ENCODE peak calls at places on chromosomes 7 and 10, in four cellular contexts. M, L, H and S are unnamed samples.

GRCh38 chr10:18157909-18158308 is 17.7 kb downstream of the CACNB2 start:
- DNase-seq in L (no peak), H (peak; percentile 86), M (peak; percentile 75), S (no peak)

GRCh38 chr7:47327306-47327697 is 254.6 kb downstream of the TNS3 start:
- DNase-seq in M (peak; percentile 46), H (peak; percentile 61), L (no peak), S (no peak)

GRCh38 chr7:29565982-29566746 is 2.5 kb downstream of the PRR15 start:
- DNase-seq in L (no peak), M (peak; percentile 47), H (peak; percentile 54), S (no peak)

GRCh38 chr7:66664590-66665293 is 36.1 kb downstream of the KCTD7 start:
- DNase-seq in H (no peak), M (no peak), L (no peak), S (no peak)

GRCh38 chr7:45176886-45177731 is 19.5 kb downstream of the RAMP3 start:
- DNase-seq in L (no peak), M (no peak), H (no peak), S (no peak)

GRCh38 chr7:47418910-47419309 is 163.0 kb downstream of the TNS3 start:
- DNase-seq in H (peak; percentile 78), L (peak; percentile 17), M (peak; percentile 70), S (no peak)

GRCh38 chr10:118594392-118595063 is 920 bp downstream of the PRLHR start:
- DNase-seq in L (peak; percentile 63), M (peak; percentile 35), H (peak; percentile 64), S (no peak)

GRCh38 chr10:110733256-110733952 is 89.3 kb downstream of the RBM20 start:
- DNase-seq in H (no peak), L (no peak), M (no peak), S (no peak)

GRCh38 chr10:101121661-101122045 is 9.4 kb upstream of the TLX1 start:
- DNase-seq in H (no peak), L (no peak), M (no peak), S (no peak)

GRCh38 chr7:74501298-74501697 is 47.6 kb downstream of the GTF2IRD1 start:
- DNase-seq in M (no peak), L (no peak), H (no peak), S (peak; percentile 74)

GRCh38 chr10:43091846-43092245 is 15.0 kb downstream of the RET start:
- DNase-seq in H (peak; percentile 15), L (no peak), M (peak; percentile 22), S (no peak)

GRCh38 chr10:76583711-76584161 is 1053.9 kb downstream of the KCNMA1 start:
- DNase-seq in H (peak; percentile 90), L (no peak), M (peak; percentile 96), S (no peak)

GRCh38 chr10:17562572-17562971 is 54.6 kb downstream of the HACD1 start:
- DNase-seq in L (no peak), M (peak; percentile 72), H (no peak), S (no peak)

GRCh38 chr7:70725448-70725847 is 406.5 kb upstream of the GALNT17 start:
- DNase-seq in M (no peak), H (no peak), L (no peak), S (no peak)

GRCh38 chr7:93249749-93250148 is 17.6 kb downstream of the VPS50 start:
- DNase-seq in M (peak; percentile 44), H (no peak), L (no peak), S (no peak)

GRCh38 chr10:15121707-15122106 is 24.6 kb downstream of the RPP38 start:
- DNase-seq in L (no peak), M (peak; percentile 31), H (peak; percentile 23), S (no peak)

GRCh38 chr10:34800624-34801023 is 14.5 kb downstream of the PARD3 start:
- DNase-seq in L (no peak), H (no peak), M (no peak), S (no peak)

GRCh38 chr10:14904316-14904732 is 25.7 kb downstream of the SUV39H2 start:
- DNase-seq in H (peak; percentile 51), M (peak; percentile 55), L (no peak), S (no peak)

GRCh38 chr10:60942604-60943269 is 1.2 kb downstream of the RHOBTB1 start:
- DNase-seq in M (peak; percentile 44), L (no peak), H (peak; percentile 49), S (peak; percentile 63)

GRCh38 chr10:114313866-114314265 is 74.8 kb downstream of the VWA2 start:
- DNase-seq in H (no peak), L (no peak), M (no peak), S (no peak)

GRCh38 chr7:55309040-55309991 is 55.8 kb upstream of the LANCL2 start:
- DNase-seq in M (peak; percentile 5), L (peak; percentile 66), H (no peak), S (no peak)

GRCh38 chr7:1227071-1227804 is 5.4 kb upstream of the UNCX start:
- DNase-seq in M (no peak), H (no peak), L (no peak), S (no peak)

GRCh38 chr10:21499910-21500577 is 25.4 kb downstream of the SKIDA1 start:
- DNase-seq in M (no peak), L (no peak), H (no peak), S (peak; percentile 21)

GRCh38 chr10:13349776-13350274 is 1.7 kb upstream of the SEPHS1 start:
- DNase-seq in M (peak; percentile 43), H (peak; percentile 82), L (peak; percentile 56), S (peak; percentile 73)

GRCh38 chr10:11264481-11265044 is 246.9 kb downstream of the CELF2 start:
- DNase-seq in L (peak; percentile 25), M (no peak), H (no peak), S (no peak)

GRCh38 chr10:92891885-92892705 is 43.8 kb downstream of the EXOC6 start:
- DNase-seq in L (no peak), H (peak; percentile 92), M (peak; percentile 89), S (no peak)

GRCh38 chr7:137757146-137757925 is 89.4 kb downstream of the DGKI start:
- DNase-seq in M (peak; percentile 62), L (no peak), H (peak; percentile 47), S (no peak)

GRCh38 chr7:149469806-149470205 is 8.9 kb upstream of the ZNF777 start:
- DNase-seq in L (no peak), H (no peak), M (no peak), S (no peak)

GRCh38 chr7:141045842-141046630 is 27.8 kb upstream of the TMEM178B start:
- DNase-seq in L (no peak), M (peak; percentile 69), H (peak; percentile 2), S (peak; percentile 19)

GRCh38 chr7:50502001-50502684 is 52.0 kb upstream of the FIGNL1 start:
- DNase-seq in H (peak; percentile 97), M (peak; percentile 98), L (no peak), S (peak; percentile 52)

GRCh38 chr10:103598654-103599115 is 105.2 kb downstream of the NEURL1 start:
- DNase-seq in L (no peak), H (peak; percentile 91), M (peak; percentile 82), S (no peak)

GRCh38 chr10:3886666-3887251 is 101.8 kb upstream of the KLF6 start:
- DNase-seq in L (peak; percentile 23), H (peak; percentile 89), M (peak; percentile 98), S (peak; percentile 38)
- H3K4me3 ChIP-seq in L (no peak overlapping the region), H (no peak overlapping the region), M (no peak overlapping the region), S (no peak overlapping the region)

GRCh38 chr7:26857534-26858228 is 6.7 kb downstream of the SKAP2 start:
- DNase-seq in H (peak; percentile 44), M (peak; percentile 8), L (no peak), S (peak; percentile 17)
- H3K4me3 ChIP-seq in H (no peak overlapping the region), M (no peak overlapping the region), L (no peak overlapping the region), S (no peak overlapping the region)

GRCh38 chr7:10537764-10538163 is 435.9 kb upstream of the PHF14 start:
- DNase-seq in M (no peak), H (no peak), L (no peak), S (no peak)

DNA sequence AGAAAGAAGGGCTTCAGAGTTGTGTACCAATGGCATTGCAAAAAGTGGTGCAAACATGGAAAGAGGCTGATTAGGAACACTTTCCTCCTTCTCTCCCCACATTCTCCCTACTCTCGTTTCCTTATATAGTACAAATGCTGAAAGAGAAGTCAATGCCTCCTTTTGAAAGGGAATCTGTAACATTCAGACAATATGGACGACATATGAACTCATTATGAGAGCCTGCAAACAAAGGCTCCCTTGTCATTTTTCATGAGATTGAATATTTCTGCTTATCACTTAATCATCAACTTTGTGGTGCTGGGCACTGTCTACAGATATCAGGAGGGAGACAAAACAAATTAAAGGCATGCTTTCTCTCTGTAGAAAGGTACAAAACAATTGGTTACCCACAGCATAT is 437.1 kb upstream of the PHF14 start:
- DNase-seq in M (no peak), L (no peak), H (no peak), S (no peak)
- H3K4me3 ChIP-seq in M (no peak overlapping the region), L (no peak overlapping the region), H (no peak overlapping the region), S (no peak overlapping the region)

GRCh38 chr10:127720903-127721302 is 16.1 kb upstream of the FOXI2 start:
- DNase-seq in M (no peak), H (no peak), L (no peak), S (no peak)

GRCh38 chr10:127715782-127716378 is 21.1 kb upstream of the FOXI2 start:
- DNase-seq in M (peak; percentile 38), L (no peak), H (no peak), S (no peak)

GRCh38 chr10:127715249-127715648 is 21.7 kb upstream of the FOXI2 start:
- DNase-seq in L (no peak), H (no peak), M (no peak), S (no peak)

GRCh38 chr10:127720142-127720541 is 16.8 kb upstream of the FOXI2 start:
- DNase-seq in H (no peak), L (no peak), M (no peak), S (no peak)
- H3K4me3 ChIP-seq in H (no peak overlapping the region), L (no peak overlapping the region), M (no peak overlapping the region), S (no peak overlapping the region)

GRCh38 chr10:124065382-124066155 is 27.8 kb downstream of the CHST15 start:
- DNase-seq in L (no peak), H (no peak), M (no peak), S (no peak)

GRCh38 chr10:124069341-124069740 is 24.1 kb downstream of the CHST15 start:
- DNase-seq in L (no peak), M (no peak), H (no peak), S (no peak)

GRCh38 chr10:124068929-124069328 is 24.5 kb downstream of the CHST15 start:
- DNase-seq in L (no peak), M (no peak), H (no peak), S (no peak)

GRCh38 chr10:124066744-124067714 is 26.4 kb downstream of the CHST15 start:
- DNase-seq in L (no peak), M (no peak), H (no peak), S (no peak)

DNA sequence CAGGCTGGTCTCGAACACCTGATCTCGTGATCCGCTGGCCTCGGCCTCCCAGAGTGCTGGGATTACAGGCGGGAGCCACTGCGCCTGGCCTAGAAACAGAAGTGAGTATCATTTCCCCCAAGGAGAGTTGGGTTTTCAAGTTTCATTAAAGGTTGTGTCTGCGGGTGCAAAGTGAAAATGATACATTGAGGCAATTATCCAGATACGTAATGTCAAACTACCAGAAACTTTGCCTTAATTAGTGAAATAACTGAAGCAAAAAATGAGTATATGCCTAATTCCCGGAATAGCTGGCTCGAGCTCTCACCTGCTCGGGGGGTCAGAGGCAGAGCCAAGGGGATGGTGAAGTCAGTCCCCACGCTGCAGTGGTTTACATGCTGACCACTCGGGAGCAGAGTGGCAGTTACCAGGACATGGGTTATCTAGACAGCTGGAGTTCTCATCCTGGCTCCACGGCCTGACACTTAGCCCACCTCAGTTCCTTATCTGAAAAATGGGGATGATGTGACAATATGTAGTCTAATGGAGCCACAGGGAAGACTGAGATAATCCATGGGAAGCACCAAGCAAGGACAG is 25.5 kb downstream of the CHST15 start:
- DNase-seq in L (no peak), M (no peak), H (no peak), S (no peak)
- H3K4me3 ChIP-seq in L (no peak overlapping the region), M (no peak overlapping the region), H (no peak overlapping the region), S (no peak overlapping the region)